ENCODE peak calls at places on chromosomes 13 and 19, in seven cellular contexts. Q, H, X, T, P, Y and C are unnamed samples.

GRCh38 chr19:13012390-13012689 is 17.1 kb downstream of the NFIX start:
- DNase-seq in Y (no peak), H (no peak), X (no peak), Q (no peak), P (no peak), T (no peak), C (no peak)

GRCh38 chr19:862529-863304 is 3.3 kb downstream of the CFD start:
- DNase-seq in H (peak; percentile 98), X (no peak), Y (no peak), T (peak; percentile 91), P (peak; percentile 91), Q (peak; percentile 12), C (no peak)

GRCh38 chr19:47756953-47757608 is 11.7 kb downstream of the NOP53 start:
- DNase-seq in H (no peak), P (no peak), T (no peak), Y (no peak), X (no peak), Q (no peak), C (no peak)

GRCh38 chr19:47110521-47111080 is 3.0 kb downstream of the ZC3H4 start:
- DNase-seq in P (no peak), Q (no peak), T (peak; percentile 49), H (no peak), X (no peak), Y (no peak), C (no peak)

GRCh38 chr13:40974460-40975407 is 44.4 kb downstream of the ELF1 start:
- DNase-seq in P (no peak), Y (peak; percentile 65), T (peak; percentile 81), X (peak; percentile 23), Q (no peak), H (no peak), C (no peak)

GRCh38 chr13:62358646-62358932 is 942.9 kb upstream of the PCDH20 start:
- DNase-seq in X (no peak), H (no peak), Q (no peak), Y (no peak), P (no peak), T (no peak), C (no peak)

GRCh38 chr19:38596057-38596981 is 21.4 kb downstream of the MAP4K1 start:
- DNase-seq in X (peak; percentile 71), Q (no peak), H (peak; percentile 100), Y (peak; percentile 20), P (peak; percentile 88), T (peak; percentile 95), C (peak; percentile 76)

GRCh38 chr13:95087746-95088305 is 213.4 kb downstream of the ABCC4 start:
- DNase-seq in T (peak; percentile 1), Y (peak; percentile 23), P (no peak), H (no peak), Q (no peak), X (no peak), C (no peak)

GRCh38 chr19:49512970-49513745 is 697 bp downstream of the FCGRT start:
- DNase-seq in P (peak; percentile 88), Q (no peak), X (no peak), T (no peak), H (peak; percentile 81), Y (peak; percentile 89), C (no peak)

GRCh38 chr19:32614916-32615315 is 33.9 kb downstream of the PDCD5 start:
- DNase-seq in Q (no peak), Y (no peak), X (no peak), H (no peak), T (no peak), P (no peak), C (no peak)

GRCh38 chr19:12603714-12604113 is 6.9 kb downstream of the ZNF490 start:
- DNase-seq in Y (no peak), T (no peak), X (no peak), Q (peak; percentile 69), P (no peak), H (no peak), C (no peak)

GRCh38 chr19:43526884-43527859 is at the start of gene ETHE1:
- DNase-seq in Y (peak; percentile 44), P (peak; percentile 92), X (no peak), H (peak; percentile 92), T (peak; percentile 87), Q (no peak), C (no peak)

GRCh38 chr13:45048890-45049407 is 59.6 kb downstream of the GPALPP1 start:
- DNase-seq in H (no peak), X (no peak), P (no peak), T (no peak), Y (no peak), Q (no peak), C (no peak)

GRCh38 chr13:53781941-53782340 is 753.3 kb downstream of the OLFM4 start:
- DNase-seq in X (no peak), Q (no peak), P (no peak), H (no peak), Y (no peak), T (no peak), C (no peak)

GRCh38 chr13:49563513-49563912 is 21.8 kb downstream of the RCBTB1 start:
- DNase-seq in Y (no peak), P (no peak), T (no peak), H (no peak), Q (no peak), X (no peak), C (no peak)

GRCh38 chr13:109595466-109595865 is 190.9 kb downstream of the IRS2 start:
- DNase-seq in Y (no peak), Q (no peak), T (no peak), X (no peak), P (no peak), H (no peak), C (no peak)

GRCh38 chr13:91863699-91864098 is 465.3 kb downstream of the GPC5 start:
- DNase-seq in T (no peak), P (no peak), Q (no peak), H (no peak), Y (no peak), X (no peak), C (no peak)

GRCh38 chr13:40536443-40537113 is 129.9 kb downstream of the FOXO1 start:
- DNase-seq in X (no peak), Y (peak; percentile 94), H (no peak), P (no peak), T (no peak), Q (no peak), C (no peak)

GRCh38 chr13:84912720-84913119 is 886.5 kb downstream of the SLITRK6 start:
- DNase-seq in P (no peak), Y (no peak), Q (no peak), T (no peak), X (no peak), H (no peak), C (no peak)

GRCh38 chr19:49152218-49152550 is 3.0 kb downstream of the HRC start:
- DNase-seq in T (no peak), H (no peak), Y (no peak), X (no peak), P (no peak), Q (no peak), C (no peak)

GRCh38 chr19:51688665-51689571 is 4.2 kb upstream of the SPACA6 start:
- DNase-seq in Q (no peak), X (peak; percentile 73), H (peak; percentile 80), Y (peak; percentile 61), T (peak; percentile 87), P (peak; percentile 90), C (no peak)

GRCh38 chr19:3057275-3057714 is 5.0 kb downstream of the TLE5 start:
- DNase-seq in P (no peak), X (no peak), H (peak; percentile 64), Y (no peak), Q (no peak), T (no peak), C (no peak)

GRCh38 chr13:110309661-110310524 is 2.8 kb downstream of the COL4A2 start:
- DNase-seq in T (no peak), H (no peak), X (no peak), P (no peak), Q (no peak), Y (no peak), C (no peak)

GRCh38 chr19:33649919-33650305 is 28.2 kb downstream of the CHST8 start:
- DNase-seq in P (no peak), H (no peak), Q (no peak), T (no peak), Y (no peak), X (no peak), C (no peak)

GRCh38 chr19:33647146-33647545 is 25.4 kb downstream of the CHST8 start:
- DNase-seq in P (no peak), T (no peak), H (no peak), Q (no peak), Y (no peak), X (no peak), C (no peak)

GRCh38 chr19:33641956-33642498 is 20.3 kb downstream of the CHST8 start:
- DNase-seq in T (no peak), H (no peak), Y (no peak), Q (no peak), P (no peak), X (no peak), C (no peak)

GRCh38 chr19:33644284-33644836 is 22.6 kb downstream of the CHST8 start:
- DNase-seq in Y (no peak), P (no peak), T (no peak), Q (no peak), H (no peak), X (no peak), C (no peak)

GRCh38 chr19:33646306-33646705 is 24.6 kb downstream of the CHST8 start:
- DNase-seq in X (no peak), H (no peak), T (no peak), Q (no peak), P (no peak), Y (no peak), C (no peak)
- TF ChIP-seq SIN3A in X (no peak), H (no peak), T (no peak), Q (no peak), P (no peak), Y (no peak), C (no peak)

GRCh38 chr19:4744451-4745170 is 21.0 kb upstream of the DPP9 start:
- DNase-seq in H (no peak), Q (no peak), X (no peak), Y (no peak), T (peak; percentile 53), P (no peak), C (no peak)
- TF ChIP-seq SIN3A in H (no peak), Q (no peak), X (no peak), Y (no peak), T (no peak), P (peak; percentile 40), C (no peak)

DNA sequence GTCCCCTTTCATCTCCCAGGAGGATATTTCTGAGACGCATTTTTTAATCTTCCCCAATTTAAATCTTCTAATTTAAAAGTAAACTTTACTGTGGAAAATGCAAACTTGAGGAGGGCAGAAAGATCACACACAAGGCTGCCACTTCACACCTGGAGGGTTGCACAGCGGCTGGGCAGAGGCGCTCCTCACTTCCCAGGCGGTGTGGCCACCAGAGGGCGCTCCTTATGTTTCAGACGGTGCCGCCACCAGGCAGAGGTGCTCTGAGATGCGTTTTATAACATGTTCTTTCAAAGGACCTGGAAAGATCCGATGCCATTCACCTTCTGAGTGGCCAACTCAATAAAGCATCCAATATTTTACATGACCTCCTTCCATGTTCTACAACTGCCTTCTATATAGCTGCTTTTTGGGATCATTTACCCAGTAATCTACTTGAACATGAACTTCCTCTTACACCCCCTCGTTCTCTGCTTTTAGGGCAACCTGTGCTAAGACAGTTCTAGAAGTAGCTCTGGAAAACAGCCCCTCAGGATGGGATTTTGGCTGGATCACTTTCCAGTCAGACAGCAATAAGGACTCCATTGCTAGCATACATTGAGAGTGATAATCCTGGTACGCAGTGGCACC is 14.8 kb upstream of the MTUS2 start:
- DNase-seq in Q (no peak), Y (no peak), P (peak; percentile 35), H (peak; percentile 96), T (peak; percentile 48), X (no peak), C (no peak)
- TF ChIP-seq SIN3A in Q (no peak), Y (no peak), P (no peak), H (no peak), T (no peak), X (no peak), C (no peak)

GRCh38 chr19:45404557-45405434 is at the start of gene PPP1R13L:
- DNase-seq in X (peak; percentile 96), Q (peak; percentile 32), P (peak; percentile 92), T (peak; percentile 92), Y (peak; percentile 76), H (peak; percentile 93), C (peak; percentile 69)
- TF ChIP-seq SIN3A in X (peak; percentile 54), Q (peak; percentile 35), P (no peak), T (peak; percentile 43), Y (no peak), H (peak; percentile 35), C (peak; percentile 26)